ENCODE peak calls at places on chromosomes 16 and 17, in ten cellular contexts. One of them, this sample, is unnamed.

GRCh38 chr17:55577011-55577586 is 65.8 kb upstream of the SMIM36 start:
- DNase-seq in osteoblast: peak; percentile 74
- DNase-seq in psoas muscle: no peak
- DNase-seq in CD8-positive, alpha-beta memory T cell: no peak
- DNase-seq in mesenchymal stem cell: peak; percentile 53
- DNase-seq in pancreas: peak; percentile 33
- DNase-seq in neuronal stem cell: no peak
- DNase-seq in AG04450: no peak
- DNase-seq in uterus: peak; percentile 39
- DNase-seq in fibroblast of lung: peak; percentile 84
- DNase-seq in this sample: no peak

GRCh38 chr17:72397687-72398086 is 276.9 kb downstream of the SOX9 start:
- DNase-seq in pancreas: no peak
- DNase-seq in CD8-positive, alpha-beta memory T cell: no peak
- DNase-seq in fibroblast of lung: peak; percentile 44
- DNase-seq in psoas muscle: no peak
- DNase-seq in uterus: no peak
- DNase-seq in mesenchymal stem cell: no peak
- DNase-seq in neuronal stem cell: no peak
- DNase-seq in osteoblast: no peak
- DNase-seq in AG04450: no peak
- DNase-seq in this sample: no peak

GRCh38 chr17:67312265-67312664 is 54.1 kb downstream of the PSMD12 start:
- DNase-seq in neuronal stem cell: no peak
- DNase-seq in AG04450: no peak
- DNase-seq in psoas muscle: no peak
- DNase-seq in pancreas: no peak
- DNase-seq in fibroblast of lung: no peak
- DNase-seq in mesenchymal stem cell: no peak
- DNase-seq in osteoblast: no peak
- DNase-seq in uterus: no peak
- DNase-seq in CD8-positive, alpha-beta memory T cell: no peak
- DNase-seq in this sample: no peak

GRCh38 chr16:67431077-67431804 is at the start of gene HSD11B2:
- DNase-seq in mesenchymal stem cell: peak; percentile 54
- DNase-seq in CD8-positive, alpha-beta memory T cell: peak; percentile 7
- DNase-seq in uterus: peak; percentile 74
- DNase-seq in pancreas: peak; percentile 71
- DNase-seq in fibroblast of lung: peak; percentile 38
- DNase-seq in psoas muscle: peak; percentile 55
- DNase-seq in neuronal stem cell: peak; percentile 48
- DNase-seq in AG04450: no peak
- DNase-seq in osteoblast: peak; percentile 98
- DNase-seq in this sample: no peak

GRCh38 chr17:50477976-50478375 is 684 bp upstream of the RSAD1 start:
- DNase-seq in osteoblast: no peak
- DNase-seq in mesenchymal stem cell: peak; percentile 17
- DNase-seq in uterus: no peak
- DNase-seq in fibroblast of lung: no peak
- DNase-seq in pancreas: no peak
- DNase-seq in neuronal stem cell: no peak
- DNase-seq in psoas muscle: no peak
- DNase-seq in CD8-positive, alpha-beta memory T cell: no peak
- DNase-seq in AG04450: no peak
- DNase-seq in this sample: no peak

GRCh38 chr17:6506679-6507231 is 49.6 kb downstream of the PITPNM3 start:
- DNase-seq in neuronal stem cell: no peak
- DNase-seq in AG04450: no peak
- DNase-seq in CD8-positive, alpha-beta memory T cell: no peak
- DNase-seq in pancreas: no peak
- DNase-seq in uterus: no peak
- DNase-seq in osteoblast: peak; percentile 89
- DNase-seq in fibroblast of lung: peak; percentile 49
- DNase-seq in mesenchymal stem cell: no peak
- DNase-seq in psoas muscle: no peak
- DNase-seq in this sample: no peak

GRCh38 chr17:18858567-18859245 is 775 bp downstream of the PRPSAP2 start:
- DNase-seq in pancreas: no peak
- DNase-seq in mesenchymal stem cell: peak; percentile 4
- DNase-seq in psoas muscle: no peak
- DNase-seq in neuronal stem cell: no peak
- DNase-seq in uterus: no peak
- DNase-seq in CD8-positive, alpha-beta memory T cell: no peak
- DNase-seq in AG04450: no peak
- DNase-seq in fibroblast of lung: no peak
- DNase-seq in osteoblast: peak; percentile 72
- DNase-seq in this sample: no peak

GRCh38 chr16:60945225-60945624 is 1091.0 kb downstream of the CDH8 start:
- DNase-seq in neuronal stem cell: peak; percentile 55
- DNase-seq in fibroblast of lung: peak; percentile 7
- DNase-seq in mesenchymal stem cell: no peak
- DNase-seq in osteoblast: no peak
- DNase-seq in psoas muscle: no peak
- DNase-seq in AG04450: no peak
- DNase-seq in CD8-positive, alpha-beta memory T cell: no peak
- DNase-seq in pancreas: no peak
- DNase-seq in uterus: no peak
- DNase-seq in this sample: peak; percentile 39

GRCh38 chr17:14622622-14623101 is 321.8 kb downstream of the HS3ST3B1 start:
- DNase-seq in psoas muscle: no peak
- DNase-seq in fibroblast of lung: no peak
- DNase-seq in osteoblast: no peak
- DNase-seq in mesenchymal stem cell: peak; percentile 62
- DNase-seq in uterus: no peak
- DNase-seq in CD8-positive, alpha-beta memory T cell: no peak
- DNase-seq in neuronal stem cell: no peak
- DNase-seq in pancreas: no peak
- DNase-seq in AG04450: no peak
- DNase-seq in this sample: no peak

GRCh38 chr16:49337814-49338350 is 35.7 kb upstream of the C16orf78 start:
- DNase-seq in fibroblast of lung: no peak
- DNase-seq in AG04450: no peak
- DNase-seq in osteoblast: no peak
- DNase-seq in CD8-positive, alpha-beta memory T cell: no peak
- DNase-seq in psoas muscle: no peak
- DNase-seq in uterus: no peak
- DNase-seq in pancreas: no peak
- DNase-seq in neuronal stem cell: no peak
- DNase-seq in mesenchymal stem cell: no peak
- DNase-seq in this sample: no peak

GRCh38 chr16:79811541-79811940 is 211.0 kb upstream of the MAF start:
- DNase-seq in fibroblast of lung: peak; percentile 3
- DNase-seq in neuronal stem cell: no peak
- DNase-seq in osteoblast: no peak
- DNase-seq in AG04450: no peak
- DNase-seq in uterus: no peak
- DNase-seq in pancreas: no peak
- DNase-seq in mesenchymal stem cell: peak; percentile 15
- DNase-seq in CD8-positive, alpha-beta memory T cell: no peak
- DNase-seq in psoas muscle: no peak
- DNase-seq in this sample: no peak

GRCh38 chr16:25198021-25198420 is 18.7 kb upstream of the AQP8 start:
- DNase-seq in osteoblast: peak; percentile 81
- DNase-seq in neuronal stem cell: no peak
- DNase-seq in psoas muscle: no peak
- DNase-seq in CD8-positive, alpha-beta memory T cell: no peak
- DNase-seq in pancreas: no peak
- DNase-seq in fibroblast of lung: no peak
- DNase-seq in mesenchymal stem cell: no peak
- DNase-seq in AG04450: no peak
- DNase-seq in uterus: no peak
- DNase-seq in this sample: no peak

GRCh38 chr17:78360371-78361226 is 722 bp upstream of the SOCS3 start:
- DNase-seq in mesenchymal stem cell: peak; percentile 85
- DNase-seq in fibroblast of lung: peak; percentile 72
- DNase-seq in AG04450: peak; percentile 63
- DNase-seq in pancreas: peak; percentile 94
- DNase-seq in neuronal stem cell: peak; percentile 91
- DNase-seq in osteoblast: peak; percentile 99
- DNase-seq in uterus: peak; percentile 92
- DNase-seq in psoas muscle: peak; percentile 95
- DNase-seq in CD8-positive, alpha-beta memory T cell: peak; percentile 85
- DNase-seq in this sample: no peak

GRCh38 chr16:48609453-48610023 is 442 bp downstream of the N4BP1 start:
- DNase-seq in fibroblast of lung: peak; percentile 54
- DNase-seq in neuronal stem cell: no peak
- DNase-seq in AG04450: no peak
- DNase-seq in CD8-positive, alpha-beta memory T cell: peak; percentile 30
- DNase-seq in mesenchymal stem cell: peak; percentile 63
- DNase-seq in uterus: no peak
- DNase-seq in osteoblast: peak; percentile 97
- DNase-seq in pancreas: peak; percentile 69
- DNase-seq in psoas muscle: peak; percentile 67
- DNase-seq in this sample: no peak

GRCh38 chr16:86965840-86966239 is 351.4 kb downstream of the C16orf95 start:
- DNase-seq in fibroblast of lung: no peak
- DNase-seq in uterus: no peak
- DNase-seq in psoas muscle: no peak
- DNase-seq in neuronal stem cell: no peak
- DNase-seq in AG04450: no peak
- DNase-seq in mesenchymal stem cell: no peak
- DNase-seq in pancreas: no peak
- DNase-seq in osteoblast: peak; percentile 50
- DNase-seq in CD8-positive, alpha-beta memory T cell: no peak
- DNase-seq in this sample: no peak
- H3K9me3 ChIP-seq in fibroblast of lung: no peaks in the 10 kb centered on the region
- H3K9me3 ChIP-seq in uterus: no peaks in the 10 kb centered on the region
- H3K9me3 ChIP-seq in psoas muscle: no peaks in the 10 kb centered on the region
- H3K9me3 ChIP-seq in neuronal stem cell: no peaks in the 10 kb centered on the region
- H3K9me3 ChIP-seq in AG04450: peaks cover 11% of the 10 kb centered on the region
- H3K9me3 ChIP-seq in mesenchymal stem cell: no peaks in the 10 kb centered on the region
- H3K9me3 ChIP-seq in pancreas: no peaks in the 10 kb centered on the region
- H3K9me3 ChIP-seq in osteoblast: no peaks in the 10 kb centered on the region
- H3K9me3 ChIP-seq in CD8-positive, alpha-beta memory T cell: no peaks in the 10 kb centered on the region
- H3K9me3 ChIP-seq in this sample: no peaks in the 10 kb centered on the region

GRCh38 chr17:71098071-71098470 is 928.7 kb downstream of the KCNJ2 start:
- DNase-seq in osteoblast: no peak
- DNase-seq in neuronal stem cell: no peak
- DNase-seq in CD8-positive, alpha-beta memory T cell: no peak
- DNase-seq in fibroblast of lung: no peak
- DNase-seq in psoas muscle: no peak
- DNase-seq in mesenchymal stem cell: no peak
- DNase-seq in AG04450: no peak
- DNase-seq in uterus: no peak
- DNase-seq in pancreas: no peak
- DNase-seq in this sample: no peak
- H3K9me3 ChIP-seq in osteoblast: no peaks in the 10 kb centered on the region
- H3K9me3 ChIP-seq in neuronal stem cell: no peaks in the 10 kb centered on the region
- H3K9me3 ChIP-seq in CD8-positive, alpha-beta memory T cell: no peaks in the 10 kb centered on the region
- H3K9me3 ChIP-seq in fibroblast of lung: no peaks in the 10 kb centered on the region
- H3K9me3 ChIP-seq in psoas muscle: no peaks in the 10 kb centered on the region
- H3K9me3 ChIP-seq in mesenchymal stem cell: no peaks in the 10 kb centered on the region
- H3K9me3 ChIP-seq in AG04450: no peaks in the 10 kb centered on the region
- H3K9me3 ChIP-seq in uterus: no peaks in the 10 kb centered on the region
- H3K9me3 ChIP-seq in pancreas: no peaks in the 10 kb centered on the region
- H3K9me3 ChIP-seq in this sample: no peaks in the 10 kb centered on the region

GRCh38 chr16:88798772-88799455 is 4.7 kb upstream of the CDT1 start:
- DNase-seq in uterus: no peak
- DNase-seq in CD8-positive, alpha-beta memory T cell: no peak
- DNase-seq in mesenchymal stem cell: no peak
- DNase-seq in neuronal stem cell: no peak
- DNase-seq in fibroblast of lung: no peak
- DNase-seq in AG04450: no peak
- DNase-seq in pancreas: no peak
- DNase-seq in psoas muscle: no peak
- DNase-seq in osteoblast: peak; percentile 52
- DNase-seq in this sample: no peak
- H3K9me3 ChIP-seq in uterus: no peaks in the 10 kb centered on the region
- H3K9me3 ChIP-seq in CD8-positive, alpha-beta memory T cell: no peaks in the 10 kb centered on the region
- H3K9me3 ChIP-seq in mesenchymal stem cell: no peaks in the 10 kb centered on the region
- H3K9me3 ChIP-seq in neuronal stem cell: peaks cover 2% of the 10 kb centered on the region
- H3K9me3 ChIP-seq in fibroblast of lung: no peaks in the 10 kb centered on the region
- H3K9me3 ChIP-seq in AG04450: no peaks in the 10 kb centered on the region
- H3K9me3 ChIP-seq in pancreas: no peaks in the 10 kb centered on the region
- H3K9me3 ChIP-seq in psoas muscle: no peaks in the 10 kb centered on the region
- H3K9me3 ChIP-seq in osteoblast: no peaks in the 10 kb centered on the region
- H3K9me3 ChIP-seq in this sample: no peaks in the 10 kb centered on the region

GRCh38 chr16:89956511-89957213 is 8.1 kb downstream of the DEF8 start:
- DNase-seq in mesenchymal stem cell: no peak
- DNase-seq in psoas muscle: no peak
- DNase-seq in neuronal stem cell: no peak
- DNase-seq in uterus: no peak
- DNase-seq in pancreas: no peak
- DNase-seq in osteoblast: peak; percentile 58
- DNase-seq in CD8-positive, alpha-beta memory T cell: no peak
- DNase-seq in fibroblast of lung: no peak
- DNase-seq in AG04450: no peak
- DNase-seq in this sample: no peak
- H3K9me3 ChIP-seq in mesenchymal stem cell: no peaks in the 10 kb centered on the region
- H3K9me3 ChIP-seq in psoas muscle: no peaks in the 10 kb centered on the region
- H3K9me3 ChIP-seq in neuronal stem cell: no peaks in the 10 kb centered on the region
- H3K9me3 ChIP-seq in uterus: no peaks in the 10 kb centered on the region
- H3K9me3 ChIP-seq in pancreas: no peaks in the 10 kb centered on the region
- H3K9me3 ChIP-seq in osteoblast: no peaks in the 10 kb centered on the region
- H3K9me3 ChIP-seq in CD8-positive, alpha-beta memory T cell: no peaks in the 10 kb centered on the region
- H3K9me3 ChIP-seq in fibroblast of lung: no peaks in the 10 kb centered on the region
- H3K9me3 ChIP-seq in AG04450: no peaks in the 10 kb centered on the region
- H3K9me3 ChIP-seq in this sample: no peaks in the 10 kb centered on the region

GRCh38 chr17:27616414-27616813 is 14.6 kb upstream of the LGALS9 start:
- DNase-seq in psoas muscle: no peak
- DNase-seq in mesenchymal stem cell: no peak
- DNase-seq in CD8-positive, alpha-beta memory T cell: no peak
- DNase-seq in osteoblast: no peak
- DNase-seq in AG04450: no peak
- DNase-seq in neuronal stem cell: no peak
- DNase-seq in pancreas: no peak
- DNase-seq in fibroblast of lung: no peak
- DNase-seq in uterus: no peak
- DNase-seq in this sample: no peak
- H3K9me3 ChIP-seq in psoas muscle: no peaks in the 10 kb centered on the region
- H3K9me3 ChIP-seq in mesenchymal stem cell: no peaks in the 10 kb centered on the region
- H3K9me3 ChIP-seq in CD8-positive, alpha-beta memory T cell: no peaks in the 10 kb centered on the region
- H3K9me3 ChIP-seq in osteoblast: no peaks in the 10 kb centered on the region
- H3K9me3 ChIP-seq in AG04450: no peaks in the 10 kb centered on the region
- H3K9me3 ChIP-seq in neuronal stem cell: no peaks in the 10 kb centered on the region
- H3K9me3 ChIP-seq in pancreas: no peaks in the 10 kb centered on the region
- H3K9me3 ChIP-seq in fibroblast of lung: no peaks in the 10 kb centered on the region
- H3K9me3 ChIP-seq in uterus: no peaks in the 10 kb centered on the region
- H3K9me3 ChIP-seq in this sample: no peaks in the 10 kb centered on the region